ENCODE peak calls at places on chromosomes 6 and 20, in nine cellular contexts. J, D, M, A, F, T, C, G and I are unnamed samples.

GRCh38 chr20:14721926-14722325 is 384.5 kb upstream of the FLRT3 start:
- DNase-seq in J (peak; percentile 5), D (no peak), M (no peak), A (no peak), F (no peak), T (no peak), C (no peak), G (no peak), I (no peak)

GRCh38 chr6:149045404-149045803 is 272.1 kb upstream of the TAB2 start:
- DNase-seq in J (no peak), D (no peak), M (no peak), A (no peak), F (no peak), T (no peak), C (no peak), G (no peak), I (no peak)

GRCh38 chr6:154243793-154244768 is 112.5 kb downstream of the IPCEF1 start:
- DNase-seq in J (no peak), D (no peak), M (no peak), A (no peak), F (no peak), T (no peak), C (no peak), G (no peak), I (no peak)

GRCh38 chr6:6806793-6807518 is 218.4 kb downstream of the LY86 start:
- DNase-seq in J (no peak), D (no peak), M (no peak), A (peak; percentile 65), F (peak; percentile 49), T (no peak), C (no peak), G (no peak), I (no peak)

GRCh38 chr20:59157064-59157463 is 6.6 kb upstream of the ZNF831 start:
- DNase-seq in J (no peak), D (no peak), M (no peak), A (no peak), F (no peak), T (no peak), C (no peak), G (no peak), I (no peak)

GRCh38 chr20:4151991-4152695 is 136.8 kb upstream of the RNF24 start:
- DNase-seq in J (peak; percentile 79), D (no peak), M (no peak), A (no peak), F (no peak), T (peak; percentile 80), C (peak; percentile 84), G (no peak), I (peak; percentile 89)

GRCh38 chr6:25318589-25318988 is 39.4 kb downstream of the CARMIL1 start:
- DNase-seq in J (no peak), D (no peak), M (no peak), A (peak; percentile 52), F (no peak), T (no peak), C (no peak), G (no peak), I (no peak)

GRCh38 chr6:141421378-141421777 is 711.3 kb upstream of the GJE1 start:
- DNase-seq in J (peak; percentile 90), D (no peak), M (no peak), A (no peak), F (no peak), T (peak; percentile 47), C (peak; percentile 86), G (no peak), I (peak; percentile 90)

GRCh38 chr6:133621751-133622150 is 267.2 kb upstream of the TCF21 start:
- DNase-seq in J (peak; percentile 9), D (no peak), M (no peak), A (no peak), F (no peak), T (no peak), C (peak; percentile 21), G (no peak), I (no peak)

GRCh38 chr6:1892716-1893115 is 283.0 kb downstream of the FOXC1 start:
- DNase-seq in J (no peak), D (no peak), M (no peak), A (no peak), F (no peak), T (no peak), C (no peak), G (no peak), I (no peak)

GRCh38 chr20:23700931-23701330 is 12.1 kb upstream of the CST4 start:
- DNase-seq in J (no peak), D (peak; percentile 21), M (no peak), A (no peak), F (no peak), T (no peak), C (no peak), G (no peak), I (no peak)

GRCh38 chr20:58971429-58971828 is 9.6 kb upstream of the NELFCD start:
- DNase-seq in J (no peak), D (peak; percentile 29), M (no peak), A (no peak), F (no peak), T (no peak), C (no peak), G (no peak), I (no peak)

GRCh38 chr6:113457156-113457555 is 400.0 kb upstream of the MARCKS start:
- DNase-seq in J (peak; percentile 99), D (no peak), M (no peak), A (no peak), F (no peak), T (peak; percentile 34), C (peak; percentile 97), G (no peak), I (peak; percentile 90)

GRCh38 chr6:154508573-154509375 is 1.7 kb downstream of the CNKSR3 start:
- DNase-seq in J (peak; percentile 46), D (no peak), M (no peak), A (no peak), F (no peak), T (peak; percentile 41), C (peak; percentile 29), G (no peak), I (no peak)

GRCh38 chr6:117976030-117976651 is 69.1 kb downstream of the SLC35F1 start:
- DNase-seq in J (peak; percentile 32), D (no peak), M (no peak), A (no peak), F (peak; percentile 17), T (peak; percentile 4), C (peak; percentile 25), G (peak; percentile 6), I (peak; percentile 12)

GRCh38 chr6:13763740-13764381 is 50.5 kb downstream of the MCUR1 start:
- DNase-seq in J (no peak), D (no peak), M (no peak), A (no peak), F (no peak), T (no peak), C (no peak), G (no peak), I (no peak)

GRCh38 chr20:3222635-3223600 is 13.6 kb downstream of the ITPA start:
- DNase-seq in J (no peak), D (peak; percentile 75), M (no peak), A (peak; percentile 80), F (no peak), T (peak; percentile 85), C (no peak), G (peak; percentile 94), I (no peak)

GRCh38 chr6:11769816-11770545 is 8.6 kb downstream of the ADTRP start:
- DNase-seq in J (no peak), D (no peak), M (no peak), A (no peak), F (no peak), T (no peak), C (peak; percentile 10), G (no peak), I (peak; percentile 19)

GRCh38 chr6:108707328-108707976 is 140.8 kb upstream of the ARMC2 start:
- DNase-seq in J (no peak), D (no peak), M (no peak), A (no peak), F (peak; percentile 33), T (no peak), C (no peak), G (no peak), I (no peak)

GRCh38 chr20:63453029-63453523 is 19.4 kb downstream of the KCNQ2 start:
- DNase-seq in J (no peak), D (peak; percentile 52), M (no peak), A (peak; percentile 42), F (no peak), T (no peak), C (no peak), G (no peak), I (peak; percentile 30)

GRCh38 chr6:2942916-2943563 is 28.3 kb downstream of the SERPINB6 start:
- DNase-seq in J (no peak), D (no peak), M (no peak), A (no peak), F (no peak), T (no peak), C (no peak), G (no peak), I (no peak)

GRCh38 chr6:142885182-142885867 is 59.7 kb downstream of the HIVEP2 start:
- DNase-seq in J (peak; percentile 97), D (no peak), M (peak; percentile 38), A (no peak), F (peak; percentile 31), T (peak; percentile 99), C (peak; percentile 100), G (no peak), I (peak; percentile 96)

GRCh38 chr6:16762547-16763477 is 1.6 kb upstream of the ATXN1 start:
- DNase-seq in J (peak; percentile 93), D (peak; percentile 62), M (peak; percentile 67), A (peak; percentile 50), F (no peak), T (peak; percentile 92), C (peak; percentile 93), G (peak; percentile 40), I (peak; percentile 90)

GRCh38 chr6:155122199-155122950 is 127.3 kb downstream of the TIAM2 start:
- DNase-seq in J (no peak), D (no peak), M (no peak), A (no peak), F (no peak), T (no peak), C (no peak), G (no peak), I (no peak)

GRCh38 chr6:160931378-160932343 is 59.9 kb upstream of the MAP3K4 start:
- DNase-seq in J (no peak), D (no peak), M (no peak), A (no peak), F (no peak), T (peak; percentile 8), C (no peak), G (no peak), I (no peak)

GRCh38 chr20:4613718-4614620 is 107.7 kb upstream of the PRND start:
- DNase-seq in J (peak; percentile 58), D (peak; percentile 76), M (peak; percentile 61), A (peak; percentile 67), F (peak; percentile 83), T (peak; percentile 12), C (peak; percentile 82), G (peak; percentile 47), I (peak; percentile 90)

GRCh38 chr6:168332020-168332419 is 12.4 kb upstream of the DACT2 start:
- DNase-seq in J (no peak), D (no peak), M (no peak), A (no peak), F (no peak), T (no peak), C (no peak), G (no peak), I (no peak)

GRCh38 chr20:19784511-19785172 is 26.6 kb downstream of the RIN2 start:
- DNase-seq in J (peak; percentile 84), D (no peak), M (no peak), A (peak; percentile 67), F (peak; percentile 79), T (peak; percentile 95), C (peak; percentile 77), G (no peak), I (peak; percentile 98)

GRCh38 chr20:62303327-62304226 is 780 bp downstream of the ADRM1 start:
- DNase-seq in J (peak; percentile 39), D (no peak), M (no peak), A (peak; percentile 52), F (no peak), T (no peak), C (no peak), G (no peak), I (peak; percentile 44)

GRCh38 chr6:43938178-43939101 is 168.4 kb downstream of the VEGFA start:
- DNase-seq in J (no peak), D (no peak), M (no peak), A (no peak), F (no peak), T (no peak), C (no peak), G (no peak), I (no peak)

GRCh38 chr6:26196846-26197683 is 109.8 kb downstream of the HFE start:
- DNase-seq in J (peak; percentile 95), D (peak; percentile 80), M (peak; percentile 61), A (peak; percentile 63), F (peak; percentile 75), T (peak; percentile 94), C (peak; percentile 88), G (peak; percentile 84), I (peak; percentile 97)